ENCODE peak calls at places on chromosomes 16 and 17, in nine cellular contexts. X, U, H, J, S, N, O, D and C are unnamed samples.

GRCh38 chr17:76816590-76817135 is 51.5 kb upstream of the MGAT5B start:
- DNase-seq in N (peak), U (peak), D (peak), X (peak), H (peak), O (peak), J (peak), S (no peak), C (peak)

GRCh38 chr17:40311575-40311974 is 2.6 kb downstream of the RARA start:
- DNase-seq in N (peak), H (no peak), X (peak), S (no peak), O (no peak), U (no peak), J (no peak), D (peak), C (no peak)

GRCh38 chr17:74012465-74012864 is 191.0 kb upstream of the RPL38 start:
- DNase-seq in S (no peak), D (peak), H (no peak), J (no peak), X (no peak), U (no peak), O (no peak), N (no peak), C (no peak)

GRCh38 chr16:471353-472198 is 46.1 kb downstream of the RAB11FIP3 start:
- DNase-seq in S (no peak), X (peak), U (no peak), J (no peak), H (no peak), D (no peak), N (peak), O (peak), C (no peak)

GRCh38 chr16:3665508-3665907 is 11.0 kb downstream of the DNASE1 start:
- DNase-seq in J (no peak), U (no peak), D (no peak), X (no peak), N (no peak), S (no peak), O (no peak), H (no peak), C (no peak)

GRCh38 chr16:14186007-14186953 is 115.2 kb downstream of the MRTFB start:
- DNase-seq in H (peak), O (peak), N (peak), X (peak), S (no peak), U (no peak), D (no peak), J (peak), C (no peak)

GRCh38 chr17:50266384-50267073 is 7.7 kb upstream of the TMEM92 start:
- DNase-seq in O (peak), H (peak), S (no peak), U (no peak), N (peak), J (no peak), X (peak), D (no peak), C (peak)

GRCh38 chr17:1703063-1703462 is 7.1 kb downstream of the TLCD2 start:
- DNase-seq in D (no peak), O (peak), S (no peak), N (no peak), X (no peak), J (no peak), H (no peak), U (no peak), C (no peak)

GRCh38 chr16:83619381-83620150 is 188.2 kb upstream of the HSBP1 start:
- DNase-seq in S (no peak), D (no peak), N (no peak), U (no peak), O (no peak), J (no peak), X (no peak), H (no peak), C (no peak)

GRCh38 chr17:83081561-83082201 is 2.3 kb downstream of the METRNL start:
- DNase-seq in O (no peak), D (peak), X (no peak), H (peak), N (peak), U (no peak), S (no peak), J (no peak), C (no peak)

GRCh38 chr16:50266337-50267091 is at the start of gene ADCY7:
- DNase-seq in J (no peak), O (peak), X (peak), S (no peak), N (peak), H (peak), U (no peak), D (peak), C (no peak)

GRCh38 chr17:42537826-42538451 is 1.9 kb downstream of the NAGLU start:
- DNase-seq in U (no peak), N (no peak), S (no peak), O (no peak), H (no peak), J (no peak), X (no peak), D (no peak), C (no peak)